ENCODE peak calls at places on chromosomes 7 and 10, in nine cellular contexts. M, K, G, F, X, S, O, U and Q are unnamed samples.

GRCh38 chr10:110260746-110261477 is 43.8 kb downstream of the SMNDC1 start:
- DNase-seq in S (no peak), G (no peak), K (no peak), O (no peak), M (no peak), U (no peak), X (peak; percentile 31), F (no peak), Q (no peak)

GRCh38 chr7:48274662-48275061 is 103.4 kb downstream of the ABCA13 start:
- DNase-seq in M (no peak), O (no peak), U (no peak), G (no peak), K (no peak), X (peak; percentile 82), F (no peak), S (no peak), Q (no peak)

GRCh38 chr10:62626817-62627216 is 177.7 kb upstream of the ADO start:
- DNase-seq in U (no peak), F (peak; percentile 62), X (peak; percentile 57), O (no peak), G (no peak), K (no peak), S (peak; percentile 20), M (no peak), Q (no peak)

GRCh38 chr10:101346177-101346576 is 7.8 kb upstream of the BTRC start:
- DNase-seq in S (no peak), G (no peak), X (no peak), F (no peak), M (no peak), U (no peak), O (no peak), K (no peak), Q (no peak)

GRCh38 chr7:24756545-24756988 is 697 bp downstream of the GSDME start:
- DNase-seq in U (no peak), F (no peak), G (no peak), X (no peak), S (peak; percentile 40), O (peak; percentile 36), M (no peak), K (no peak), Q (no peak)

GRCh38 chr7:27150568-27151340 is 1.6 kb downstream of the HOXA3 start:
- DNase-seq in S (peak; percentile 83), X (peak; percentile 80), G (peak; percentile 82), K (peak; percentile 53), M (peak; percentile 90), F (peak; percentile 81), O (peak; percentile 84), U (peak; percentile 68), Q (peak; percentile 74)

GRCh38 chr10:126407831-126408230 is 19.6 kb upstream of the ADAM12 start:
- DNase-seq in U (no peak), X (peak; percentile 43), M (no peak), S (no peak), F (peak; percentile 24), O (no peak), G (no peak), K (no peak), Q (no peak)

GRCh38 chr10:103982639-103983038 is 15.7 kb downstream of the SLK start:
- DNase-seq in X (no peak), O (no peak), S (no peak), G (no peak), M (peak; percentile 33), U (peak; percentile 58), F (no peak), K (no peak), Q (no peak)

GRCh38 chr7:100808354-100808875 is 18.9 kb downstream of the EPHB4 start:
- DNase-seq in K (no peak), M (no peak), U (no peak), F (no peak), G (no peak), O (no peak), X (no peak), S (no peak), Q (no peak)

GRCh38 chr10:6102128-6102527 is 13.3 kb downstream of the RBM17 start:
- DNase-seq in U (no peak), K (no peak), F (no peak), S (no peak), O (no peak), M (no peak), X (no peak), G (no peak), Q (no peak)

GRCh38 chr10:69696073-69696731 is 66.2 kb downstream of the FAM241B start:
- DNase-seq in K (no peak), X (peak; percentile 87), O (no peak), F (peak; percentile 73), S (peak; percentile 68), U (no peak), M (peak; percentile 39), G (no peak), Q (no peak)

GRCh38 chr7:107468824-107469223 is 1.0 kb upstream of the GPR22 start:
- DNase-seq in G (no peak), S (no peak), F (no peak), U (no peak), K (no peak), O (no peak), X (no peak), M (no peak), Q (no peak)

GRCh38 chr7:107461938-107462533 is 7.8 kb upstream of the GPR22 start:
- DNase-seq in F (no peak), X (no peak), K (no peak), U (no peak), M (no peak), G (no peak), O (no peak), S (no peak), Q (no peak)

GRCh38 chr7:107464666-107465065 is 5.2 kb upstream of the GPR22 start:
- DNase-seq in G (no peak), O (no peak), M (no peak), S (no peak), X (no peak), F (no peak), U (no peak), K (no peak), Q (no peak)

GRCh38 chr7:107467972-107468371 is 1.9 kb upstream of the GPR22 start:
- DNase-seq in S (no peak), K (no peak), G (no peak), M (no peak), X (no peak), F (no peak), U (no peak), O (no peak), Q (no peak)

GRCh38 chr7:107463139-107464078 is 6.4 kb upstream of the GPR22 start:
- DNase-seq in S (peak; percentile 58), X (peak; percentile 76), G (peak; percentile 46), K (peak; percentile 30), O (peak; percentile 34), F (peak; percentile 85), M (peak; percentile 58), U (peak; percentile 46), Q (no peak)
- TF ChIP-seq CTCF in S (peak; percentile 81), X (peak; percentile 98), G (peak; percentile 72), K (peak; percentile 60), O (peak; percentile 77), F (peak; percentile 95), M (peak; percentile 38), U (peak; percentile 78), Q (peak; percentile 84)

GRCh38 chr7:140542226-140542625 is 62.9 kb upstream of the MKRN1 start:
- DNase-seq in G (no peak), U (no peak), X (peak; percentile 71), K (no peak), S (no peak), M (no peak), O (peak; percentile 59), F (peak; percentile 68), Q (no peak)
- TF ChIP-seq CTCF in G (no peak), U (no peak), X (no peak), K (no peak), S (no peak), M (no peak), O (no peak), F (no peak), Q (no peak)

DNA sequence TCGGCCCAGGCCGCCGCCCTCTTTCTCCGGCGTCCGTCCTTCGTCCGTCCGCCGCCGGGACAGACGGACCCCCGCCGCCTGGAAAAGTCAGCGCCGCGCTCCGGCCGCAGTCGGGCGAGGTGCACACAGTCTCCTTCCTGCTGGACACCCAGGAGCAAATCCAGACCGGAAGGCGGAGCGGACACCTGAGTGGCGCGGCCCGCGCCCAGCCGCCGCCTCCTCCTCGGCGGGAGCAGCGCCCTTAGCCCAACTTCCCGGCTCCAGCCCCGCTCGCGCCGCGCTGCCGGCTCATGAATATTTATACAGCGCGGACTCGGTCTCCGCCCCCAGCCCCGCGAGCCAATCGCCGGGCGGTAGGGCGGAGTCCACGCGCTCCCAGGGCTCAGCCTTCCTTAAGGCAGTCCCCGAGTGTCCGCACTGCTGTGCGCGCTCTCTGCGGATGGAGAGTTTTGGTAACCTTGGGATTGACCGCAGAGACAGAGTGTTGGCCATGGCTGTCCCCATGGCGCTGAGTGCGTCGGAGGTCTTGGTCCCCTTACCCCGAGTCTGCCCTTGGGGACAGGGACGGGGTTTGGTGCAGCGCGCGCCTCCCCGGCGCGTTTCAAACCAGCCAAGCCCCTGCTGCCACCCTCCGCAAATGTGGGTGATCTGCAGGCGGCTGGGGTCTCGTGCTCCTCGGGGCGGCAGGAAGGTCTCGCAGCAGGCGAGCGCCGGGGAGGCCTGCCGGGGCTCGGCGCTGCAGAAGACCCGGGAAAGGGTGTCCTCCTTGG is at the start of gene FZD8:
- DNase-seq in X (peak; percentile 91), F (peak; percentile 86), M (peak; percentile 45), U (peak; percentile 88), K (peak; percentile 56), S (peak; percentile 94), O (peak; percentile 93), G (peak; percentile 93), Q (peak; percentile 97)
- TF ChIP-seq CTCF in X (no peak), F (no peak), M (no peak), U (peak; percentile 23), K (no peak), S (no peak), O (peak; percentile 12), G (peak; percentile 23), Q (peak; percentile 60)

GRCh38 chr10:71782917-71783490 is 9.7 kb upstream of the VSIR start:
- DNase-seq in O (no peak), G (peak; percentile 56), S (no peak), X (no peak), U (no peak), F (no peak), K (no peak), M (no peak), Q (peak; percentile 58)

GRCh38 chr10:71779641-71780040 is 6.3 kb upstream of the VSIR start:
- DNase-seq in M (peak; percentile 62), F (no peak), K (no peak), U (no peak), X (no peak), G (no peak), O (no peak), S (no peak), Q (peak; percentile 59)

GRCh38 chr10:71780161-71780560 is 6.8 kb upstream of the VSIR start:
- DNase-seq in S (no peak), X (no peak), G (no peak), O (no peak), U (no peak), K (no peak), M (no peak), F (no peak), Q (peak; percentile 8)

GRCh38 chr10:71782221-71782916 is 9.0 kb upstream of the VSIR start:
- DNase-seq in S (no peak), M (no peak), X (no peak), K (no peak), U (no peak), F (no peak), O (no peak), G (peak; percentile 32), Q (peak; percentile 47)

DNA sequence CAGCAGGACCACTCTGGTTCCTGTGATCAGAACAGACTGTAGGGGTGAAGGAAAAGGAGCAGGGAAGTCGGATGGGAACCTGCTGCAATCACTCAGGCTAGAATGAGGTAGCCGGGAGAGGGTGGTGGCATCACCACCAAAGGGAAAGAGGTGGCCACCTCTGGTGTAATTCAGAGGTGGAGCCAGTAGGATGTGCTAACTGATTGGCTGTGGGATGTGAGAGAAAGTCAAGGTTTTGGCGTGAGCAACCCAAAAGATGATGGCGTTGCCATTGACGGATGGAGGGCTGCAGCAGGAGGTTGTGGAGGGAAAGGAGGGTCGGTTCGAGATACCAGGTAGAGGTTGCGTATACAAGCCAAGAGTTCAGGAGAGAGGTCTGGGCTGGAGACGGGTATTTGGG is 7.4 kb upstream of the VSIR start:
- DNase-seq in G (no peak), S (no peak), X (no peak), U (no peak), F (no peak), O (no peak), M (no peak), K (no peak), Q (peak; percentile 12)
- TF ChIP-seq CTCF in G (no peak), S (no peak), X (no peak), U (peak; percentile 15), F (no peak), O (no peak), M (no peak), K (no peak), Q (no peak)